ENCODE peak calls at places on chromosomes 4 and X, in four cellular contexts. R, L, G and N are unnamed samples.

GRCh38 chr4:137961051-137961438 is 281.1 kb downstream of the SLC7A11 start:
- DNase-seq in G (peak), R (no peak), L (peak), N (no peak)

GRCh38 chrX:1809581-1809980 is 194.7 kb downstream of the ASMT start:
- DNase-seq in R (no peak), L (no peak), G (no peak), N (no peak)

GRCh38 chrX:64151911-64152310 is 53.6 kb downstream of the AMER1 start:
- DNase-seq in L (no peak), R (no peak), G (no peak), N (no peak)

GRCh38 chr4:98181815-98182214 is 38.5 kb upstream of the STPG2 start:
- DNase-seq in G (no peak), R (no peak), L (peak), N (no peak)

GRCh38 chrX:103464774-103465117 is 54.5 kb downstream of the RAB40A start:
- DNase-seq in L (peak), R (peak), G (no peak), N (peak)

GRCh38 chrX:108396188-108396885 is 41.9 kb downstream of the COL4A6 start:
- DNase-seq in R (no peak), G (no peak), L (peak), N (no peak)

GRCh38 chr4:52848255-52848654 is 13.9 kb upstream of the RASL11B start:
- DNase-seq in L (no peak), G (no peak), R (no peak), N (no peak)

GRCh38 chrX:153657161-153657560 is 10.2 kb downstream of the DUSP9 start:
- DNase-seq in L (no peak), R (no peak), G (no peak), N (no peak)

GRCh38 chr4:4499438-4500123 is 42.3 kb downstream of the STX18 start:
- DNase-seq in L (no peak), R (no peak), G (no peak), N (no peak)

GRCh38 chrX:10004832-10005475 is 37.8 kb downstream of the CLDN34 start:
- DNase-seq in L (no peak), G (no peak), R (no peak), N (no peak)

GRCh38 chrX:132375941-132376340 is 112.9 kb downstream of the MBNL3 start:
- DNase-seq in L (no peak), R (no peak), G (no peak), N (no peak)

GRCh38 chrX:23782455-23782854 is 518 bp upstream of the SAT1 start:
- DNase-seq in R (no peak), L (peak), G (no peak), N (no peak)

GRCh38 chr4:8090312-8090711 is 68.3 kb downstream of the ABLIM2 start:
- DNase-seq in R (no peak), G (no peak), L (no peak), N (peak)

GRCh38 chr4:2981256-2981804 is 18.0 kb downstream of the GRK4 start:
- DNase-seq in L (no peak), R (no peak), G (no peak), N (no peak)

GRCh38 chrX:25872786-25873185 is 265.4 kb upstream of the MAGEB18 start:
- DNase-seq in L (no peak), G (no peak), R (no peak), N (no peak)

GRCh38 chr4:57182132-57182874 is 72.1 kb upstream of the IGFBP7 start:
- DNase-seq in R (no peak), G (no peak), L (no peak), N (no peak)

GRCh38 chr4:72205831-72206230 is 174.0 kb downstream of the NPFFR2 start:
- DNase-seq in R (no peak), L (no peak), G (no peak), N (no peak)

GRCh38 chrX:14832591-14832990 is 40.3 kb downstream of the FANCB start:
- DNase-seq in L (no peak), G (no peak), R (no peak), N (no peak)